ENCODE peak calls at places on chromosomes 6 and 20, in seven cellular contexts. S is A549, W is astrocyte of the spinal cord, G is coronary artery, T is psoas muscle, M is ovary, C is thoracic aorta. N is an unnamed sample.

GRCh38 chr6:37809144-37809543 is 10.4 kb upstream of the ZFAND3 start:
- DNase-seq in S (no peak), W (peak), G (no peak), T (peak), M (peak), C (no peak), N (no peak)

GRCh38 chr6:10426781-10427279 is 12.0 kb upstream of the TFAP2A start:
- DNase-seq in S (no peak), W (no peak), G (no peak), T (no peak), M (no peak), C (no peak), N (no peak)

GRCh38 chr6:145367149-145367548 is 368.2 kb downstream of the EPM2A start:
- DNase-seq in S (no peak), W (no peak), G (no peak), T (no peak), M (no peak), C (no peak), N (no peak)

GRCh38 chr6:16380220-16380809 is 141.9 kb downstream of the GMPR start:
- DNase-seq in S (no peak), W (no peak), G (no peak), T (no peak), M (no peak), C (no peak), N (no peak)

GRCh38 chr6:11973238-11973637 is 38.9 kb upstream of the HIVEP1 start:
- DNase-seq in S (no peak), W (no peak), G (no peak), T (no peak), M (no peak), C (no peak), N (no peak)

GRCh38 chr6:35911871-35912653 is 8.8 kb downstream of the SRPK1 start:
- DNase-seq in S (no peak), W (peak), G (no peak), T (no peak), M (no peak), C (no peak), N (no peak)

GRCh38 chr20:46770330-46771194 is 61.1 kb downstream of the SLC2A10 start:
- DNase-seq in S (no peak), W (peak), G (no peak), T (no peak), M (no peak), C (no peak), N (no peak)

GRCh38 chr20:38672504-38672903 is 51.8 kb upstream of the SLC32A1 start:
- DNase-seq in S (no peak), W (no peak), G (no peak), T (no peak), M (no peak), C (no peak), N (no peak)

GRCh38 chr6:132651062-132651461 is 7.9 kb downstream of the TAAR1 start:
- DNase-seq in S (no peak), W (no peak), G (no peak), T (no peak), M (no peak), C (no peak), N (no peak)

GRCh38 chr6:139109558-139109957 is 25.3 kb upstream of the HECA start:
- DNase-seq in S (peak), W (no peak), G (no peak), T (no peak), M (no peak), C (no peak), N (no peak)

GRCh38 chr6:5728726-5729434 is 277.8 kb downstream of the NRN1 start:
- DNase-seq in S (no peak), W (peak), G (no peak), T (no peak), M (no peak), C (no peak), N (no peak)

GRCh38 chr6:26053929-26054658 is 33.1 kb upstream of the HFE start:
- DNase-seq in S (peak), W (peak), G (no peak), T (no peak), M (no peak), C (no peak), N (no peak)

GRCh38 chr6:99254616-99255550 is 94.6 kb downstream of the FAXC start:
- DNase-seq in S (no peak), W (no peak), G (no peak), T (no peak), M (no peak), C (no peak), N (no peak)

GRCh38 chr6:107637914-107638313 is 148.0 kb downstream of the SOBP start:
- DNase-seq in S (no peak), W (no peak), G (no peak), T (no peak), M (no peak), C (no peak), N (no peak)

GRCh38 chr6:87830834-87831374 is 128.9 kb upstream of the AKIRIN2 start:
- DNase-seq in S (no peak), W (no peak), G (no peak), T (no peak), M (no peak), C (no peak), N (no peak)

GRCh38 chr6:158072083-158072721 is 90.5 kb downstream of the SYNJ2 start:
- DNase-seq in S (peak), W (peak), G (peak), T (peak), M (peak), C (no peak), N (no peak)

GRCh38 chr20:48845000-48845399 is 17.2 kb upstream of the PREX1 start:
- DNase-seq in S (no peak), W (no peak), G (no peak), T (no peak), M (no peak), C (no peak), N (no peak)

GRCh38 chr6:85450578-85450884 is 648 bp downstream of the NT5E start:
- DNase-seq in S (no peak), W (no peak), G (no peak), T (no peak), M (no peak), C (no peak), N (no peak)

GRCh38 chr6:71645299-71645698 is 241.1 kb upstream of the RIMS1 start:
- DNase-seq in S (no peak), W (no peak), G (no peak), T (no peak), M (no peak), C (no peak), N (no peak)

GRCh38 chr6:44297063-44298038 is 15.8 kb downstream of the AARS2 start:
- DNase-seq in S (no peak), W (peak), G (no peak), T (peak), M (peak), C (no peak), N (no peak)

GRCh38 chr6:94269256-94269655 is 849.9 kb upstream of the EPHA7 start:
- DNase-seq in S (no peak), W (peak), G (no peak), T (no peak), M (no peak), C (no peak), N (no peak)

GRCh38 chr6:152296648-152297376 is 340.4 kb downstream of the SYNE1 start:
- DNase-seq in S (no peak), W (no peak), G (no peak), T (no peak), M (no peak), C (no peak), N (no peak)

GRCh38 chr6:23213193-23213592 is 643.8 kb downstream of the HDGFL1 start:
- DNase-seq in S (no peak), W (peak), G (no peak), T (no peak), M (no peak), C (no peak), N (no peak)

GRCh38 chr20:34829191-34829590 is 3.7 kb upstream of the NCOA6 start:
- DNase-seq in S (peak), W (no peak), G (no peak), T (no peak), M (no peak), C (no peak), N (no peak)

GRCh38 chr20:10094566-10095173 is 59.9 kb downstream of the ANKEF1 start:
- DNase-seq in S (peak), W (peak), G (no peak), T (no peak), M (no peak), C (no peak), N (no peak)

GRCh38 chr6:50608421-50608820 is 104.9 kb upstream of the TFAP2D start:
- DNase-seq in S (no peak), W (no peak), G (no peak), T (no peak), M (no peak), C (no peak), N (peak)

GRCh38 chr6:164097557-164098398 is 683.3 kb downstream of the QKI start:
- DNase-seq in S (no peak), W (peak), G (no peak), T (peak), M (peak), C (no peak), N (no peak)

GRCh38 chr6:11632795-11633511 is 95.4 kb downstream of the TMEM170B start:
- DNase-seq in S (peak), W (peak), G (no peak), T (no peak), M (no peak), C (no peak), N (no peak)

GRCh38 chr20:235891-236290 is 8.8 kb downstream of the DEFB129 start:
- DNase-seq in S (peak), W (peak), G (no peak), T (no peak), M (no peak), C (no peak), N (peak)

GRCh38 chr20:59808729-59809381 is 124.6 kb downstream of the SYCP2 start:
- DNase-seq in S (no peak), W (no peak), G (peak), T (no peak), M (peak), C (no peak), N (no peak)

GRCh38 chr6:168188974-168189678 is 110.1 kb upstream of the FRMD1 start:
- DNase-seq in S (no peak), W (no peak), G (no peak), T (no peak), M (no peak), C (no peak), N (no peak)

GRCh38 chr6:39083111-39083702 is 31.8 kb downstream of the SAYSD1 start:
- DNase-seq in S (no peak), W (no peak), G (no peak), T (no peak), M (no peak), C (no peak), N (no peak)

GRCh38 chr6:144353871-144354314 is 68.8 kb downstream of the UTRN start:
- DNase-seq in S (no peak), W (no peak), G (no peak), T (no peak), M (no peak), C (no peak), N (no peak)

GRCh38 chr6:29011276-29011734 is 6.2 kb upstream of the ZNF311 start:
- DNase-seq in S (peak), W (peak), G (no peak), T (peak), M (peak), C (no peak), N (no peak)

GRCh38 chr6:32905078-32905477 is 35.8 kb downstream of the HLA-DMB start:
- DNase-seq in S (no peak), W (no peak), G (no peak), T (no peak), M (no peak), C (no peak), N (no peak)

GRCh38 chr20:59624401-59624800 is 20.1 kb downstream of the PHACTR3 start:
- DNase-seq in S (no peak), W (no peak), G (no peak), T (no peak), M (no peak), C (no peak), N (no peak)

GRCh38 chr6:112384511-112384910 is 37.4 kb downstream of the RFPL4B start:
- DNase-seq in S (no peak), W (peak), G (no peak), T (no peak), M (no peak), C (no peak), N (no peak)

GRCh38 chr6:112382778-112383177 is 35.6 kb downstream of the RFPL4B start:
- DNase-seq in S (no peak), W (no peak), G (no peak), T (no peak), M (no peak), C (no peak), N (no peak)

GRCh38 chr6:112383191-112383590 is 36.1 kb downstream of the RFPL4B start:
- DNase-seq in S (no peak), W (no peak), G (no peak), T (no peak), M (no peak), C (no peak), N (no peak)
- H3K4me3 ChIP-seq in S (no peak), W (no peak), G (no peak), T (no peak), M (no peak), C (no peak), N (no peak)

DNA sequence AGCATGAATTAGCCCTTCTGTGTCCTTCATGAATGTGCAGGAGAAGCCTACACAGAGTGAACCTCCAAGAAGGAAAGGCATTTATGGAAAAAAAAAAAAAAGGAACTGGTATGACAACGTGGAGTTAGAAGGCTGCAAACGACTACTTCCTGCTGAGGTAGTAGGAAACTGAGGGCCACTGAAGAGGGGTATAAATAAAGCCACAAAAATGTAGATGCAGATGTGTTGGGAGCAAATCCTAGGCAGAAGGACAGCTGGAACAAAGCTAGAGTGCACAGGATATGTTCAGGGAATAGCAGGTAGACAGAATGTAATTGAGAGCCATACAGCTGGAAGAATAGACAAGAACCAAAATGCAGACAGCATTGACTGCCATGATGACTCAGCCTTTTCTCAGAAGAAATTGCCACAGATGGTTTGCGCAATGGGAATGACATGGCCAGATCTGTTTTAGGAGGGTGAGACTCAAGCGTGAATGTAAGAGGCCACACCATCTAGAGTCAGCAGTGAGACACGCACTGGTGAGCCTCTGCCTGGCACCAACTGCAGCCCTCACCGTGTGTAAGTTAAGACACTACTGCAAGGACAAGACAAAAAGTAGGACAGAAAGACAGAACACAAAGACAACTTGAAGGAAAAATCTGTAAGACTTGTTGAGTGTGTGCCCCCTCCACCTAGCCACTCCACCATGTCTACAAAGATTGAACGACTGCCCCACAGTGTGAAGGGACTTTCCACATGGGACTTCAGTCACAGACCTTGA is 79.8 kb downstream of the KIF13A start:
- DNase-seq in S (peak), W (peak), G (peak), T (peak), M (peak), C (peak), N (no peak)
- TF ChIP-seq CTCF in S (peak), W (peak), G (no peak), T (peak), M (no peak), C (no peak), N (no peak)

GRCh38 chr6:40192516-40192915 is 258.3 kb upstream of the MOCS1 start:
- DNase-seq in S (no peak), W (no peak), G (no peak), T (no peak), M (no peak), C (no peak), N (no peak)

GRCh38 chr6:40185486-40185885 is 251.2 kb upstream of the MOCS1 start:
- DNase-seq in S (no peak), W (no peak), G (peak), T (no peak), M (no peak), C (no peak), N (no peak)

GRCh38 chr6:40188931-40189330 is 254.7 kb upstream of the MOCS1 start:
- DNase-seq in S (no peak), W (no peak), G (no peak), T (no peak), M (no peak), C (no peak), N (no peak)

GRCh38 chr6:40183902-40184301 is 249.6 kb upstream of the MOCS1 start:
- DNase-seq in S (no peak), W (no peak), G (peak), T (no peak), M (no peak), C (no peak), N (no peak)

DNA sequence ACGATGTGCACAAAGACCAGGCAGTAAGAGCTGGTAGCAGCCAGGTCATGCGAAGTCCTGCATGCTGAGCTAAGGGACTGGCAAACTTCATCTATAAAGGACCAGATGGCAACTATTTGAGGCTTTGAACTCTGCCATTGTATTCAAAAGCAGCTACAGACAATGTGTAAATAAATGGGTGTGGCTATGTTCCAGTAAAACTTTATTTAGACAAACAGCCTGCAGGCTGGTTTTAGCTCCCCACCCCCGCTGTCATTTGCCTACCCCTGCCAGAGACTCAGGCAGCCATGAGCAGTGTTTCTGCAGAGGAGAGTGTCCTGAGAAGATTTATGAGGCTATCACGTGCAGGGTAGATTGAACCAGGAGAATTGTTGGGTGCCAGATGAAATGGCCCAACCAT is 253.4 kb upstream of the MOCS1 start:
- DNase-seq in S (no peak), W (no peak), G (no peak), T (no peak), M (no peak), C (no peak), N (peak)
- H3K4me3 ChIP-seq in S (no peak), W (no peak), G (no peak), T (no peak), M (no peak), C (no peak), N (no peak)

DNA sequence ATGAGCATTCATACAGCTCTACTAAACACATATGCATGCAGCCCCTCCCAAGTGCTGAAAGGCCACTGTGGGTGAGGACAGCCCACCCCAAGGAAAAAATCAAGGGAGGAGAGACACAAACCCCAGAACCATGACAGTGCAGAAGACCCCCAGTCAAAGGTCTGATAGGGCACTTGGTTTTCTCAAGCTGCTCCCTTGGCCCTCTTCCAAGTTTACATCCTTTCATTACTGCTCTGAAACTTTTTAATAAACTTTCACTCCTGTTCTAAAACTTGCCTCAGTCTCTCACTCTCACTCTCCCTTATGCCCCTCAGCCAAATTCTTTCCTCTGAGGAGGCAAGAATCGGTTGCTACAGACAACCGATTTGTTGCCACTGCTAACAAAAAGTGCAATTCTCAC is 24.9 kb downstream of the IPCEF1 start:
- DNase-seq in S (no peak), W (no peak), G (no peak), T (no peak), M (no peak), C (no peak), N (no peak)
- TF ChIP-seq CTCF in S (no peak), W (no peak), G (no peak), T (no peak), M (no peak), C (no peak), N (no peak)

GRCh38 chr6:25012657-25013056 is 76.9 kb upstream of the RIPOR2 start:
- DNase-seq in S (no peak), W (peak), G (no peak), T (no peak), M (no peak), C (no peak), N (no peak)
- H3K4me3 ChIP-seq in S (no peak), W (no peak), G (no peak), T (no peak), M (no peak), C (no peak), N (no peak)

DNA sequence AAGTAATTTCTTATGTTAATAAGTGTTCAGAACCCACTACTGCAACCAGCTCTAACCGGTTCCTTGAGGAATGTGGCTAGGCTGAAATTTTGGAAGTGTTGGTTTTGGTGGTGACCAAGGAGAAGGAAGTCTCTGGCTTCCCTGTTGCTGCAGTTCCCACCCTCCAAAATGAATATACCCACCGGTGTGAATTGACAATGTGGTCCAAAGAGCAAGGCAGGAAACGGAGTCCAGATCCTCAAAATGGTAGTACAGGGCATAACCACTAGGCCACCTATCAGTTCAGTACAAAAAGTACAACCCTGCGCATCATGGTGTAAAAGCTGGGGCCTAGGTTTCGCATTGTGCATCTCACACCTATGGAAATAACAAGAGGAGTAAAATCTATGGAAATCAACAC is 2.8 kb downstream of the ADNP start:
- DNase-seq in S (no peak), W (no peak), G (no peak), T (no peak), M (no peak), C (no peak), N (no peak)
- TF ChIP-seq CTCF in S (no peak), W (no peak), G (no peak), T (no peak), M (no peak), C (no peak), N (no peak)

GRCh38 chr20:22672191-22672590 is 87.8 kb upstream of the FOXA2 start:
- DNase-seq in S (no peak), W (no peak), G (no peak), T (no peak), M (no peak), C (no peak), N (no peak)
- H3K4me3 ChIP-seq in S (no peak), W (no peak), G (no peak), T (no peak), M (no peak), C (no peak), N (no peak)

N was measured in LNCaP clone FGC.